ENCODE peak calls at places on chromosomes 1 and 21, in four cellular contexts. D, U, H and C are unnamed samples.

GRCh38 chr1:37410815-37411214 is 63.6 kb upstream of the ZC3H12A start:
- DNase-seq in D (peak), U (peak), H (no peak), C (peak)

GRCh38 chr1:180534199-180534598 is 24.6 kb upstream of the OVAAL start:
- DNase-seq in D (no peak), U (no peak), H (peak), C (no peak)

GRCh38 chr1:76465030-76465429 is 390.5 kb downstream of the ST6GALNAC3 start:
- DNase-seq in D (no peak), U (no peak), H (peak), C (peak)

GRCh38 chr1:218529691-218530310 is 184.7 kb downstream of the TGFB2 start:
- DNase-seq in D (peak), U (no peak), H (no peak), C (peak)

GRCh38 chr1:5532811-5533210 is 459.4 kb downstream of the NPHP4 start:
- DNase-seq in D (no peak), U (no peak), H (no peak), C (no peak)

GRCh38 chr1:89133747-89134146 is 7.8 kb upstream of the GBP2 start:
- DNase-seq in D (no peak), U (no peak), H (no peak), C (no peak)

GRCh38 chr1:97906567-97907228 is 14.1 kb downstream of the DPYD start:
- DNase-seq in D (peak), U (peak), H (peak), C (peak)

GRCh38 chr1:235018161-235018560 is 110.5 kb downstream of the TOMM20 start:
- DNase-seq in D (peak), U (peak), H (peak), C (peak)

GRCh38 chr1:21254335-21254951 is 35.8 kb downstream of the ECE1 start:
- DNase-seq in D (no peak), U (peak), H (peak), C (peak)

GRCh38 chr1:234111458-234112142 is 207.1 kb downstream of the SLC35F3 start:
- DNase-seq in D (peak), U (peak), H (peak), C (no peak)

GRCh38 chr1:10031461-10031860 is 1.3 kb upstream of the UBE4B start:
- DNase-seq in D (peak), U (peak), H (peak), C (peak)

GRCh38 chr1:107529511-107530149 is 388.8 kb downstream of the NTNG1 start:
- DNase-seq in D (peak), U (peak), H (peak), C (peak)

GRCh38 chr1:201625711-201626300 is 86.9 kb downstream of the NAV1 start:
- DNase-seq in D (no peak), U (no peak), H (no peak), C (no peak)

GRCh38 chr1:201622353-201622752 is 83.4 kb downstream of the NAV1 start:
- DNase-seq in D (no peak), U (no peak), H (no peak), C (no peak)

GRCh38 chr1:201624741-201625646 is 86.1 kb downstream of the NAV1 start:
- DNase-seq in D (peak), U (peak), H (peak), C (peak)

GRCh38 chr1:201619513-201619912 is 80.6 kb downstream of the NAV1 start:
- DNase-seq in D (no peak), U (no peak), H (no peak), C (no peak)

DNA sequence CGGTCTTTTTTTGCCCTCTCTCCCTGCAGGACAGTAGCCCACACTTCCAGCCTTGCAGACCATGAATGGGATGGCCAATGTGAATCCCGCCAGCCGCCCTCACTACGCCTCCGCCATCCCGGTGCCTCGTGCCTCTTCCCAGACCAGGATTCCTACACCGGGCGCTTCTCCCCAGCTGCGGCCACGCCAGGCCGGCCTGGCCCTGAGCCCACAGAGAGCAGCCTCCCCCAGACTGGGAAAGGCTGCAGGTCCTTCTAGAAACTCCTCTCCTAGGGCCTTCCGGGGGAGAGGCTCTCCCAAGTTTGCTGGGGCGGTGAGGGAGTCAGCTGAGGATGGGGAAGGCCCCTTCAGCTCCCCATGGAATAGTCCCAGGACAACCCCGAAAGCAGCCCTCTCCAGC is 83.9 kb downstream of the NAV1 start:
- DNase-seq in D (no peak), U (no peak), H (no peak), C (no peak)
- TF ChIP-seq CTCF in D (no peak), U (no peak), H (no peak), C (no peak)

GRCh38 chr1:232628335-232629214 is 1.4 kb downstream of the SIPA1L2 start:
- DNase-seq in D (peak), U (peak), H (peak), C (peak)

GRCh38 chr1:232630047-232630893 is at the start of gene SIPA1L2:
- DNase-seq in D (peak), U (peak), H (peak), C (peak)

GRCh38 chr1:232629250-232630046 is 485 bp downstream of the SIPA1L2 start:
- DNase-seq in D (peak), U (peak), H (no peak), C (peak)

GRCh38 chr1:232627645-232628334 is 2.1 kb downstream of the SIPA1L2 start:
- DNase-seq in D (peak), U (peak), H (peak), C (peak)

DNA sequence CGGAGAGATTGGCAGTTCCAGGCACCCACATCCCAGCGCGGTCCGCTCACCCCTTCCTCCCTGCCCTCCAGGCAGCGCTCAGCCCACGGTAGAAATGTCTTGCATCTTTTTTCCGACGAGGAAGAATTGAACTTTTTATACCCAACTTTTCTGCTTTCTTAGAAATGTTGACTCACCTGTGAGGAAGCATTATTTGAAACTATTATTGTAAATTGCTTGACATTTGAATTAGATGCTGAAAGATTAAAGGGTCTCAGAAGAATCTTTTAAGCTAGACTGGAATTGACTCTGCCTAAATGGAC is 912 bp upstream of the SIPA1L2 start:
- DNase-seq in D (no peak), U (no peak), H (no peak), C (no peak)
- H3K4me3 ChIP-seq in D (peak), U (peak), H (peak), C (peak)

GRCh38 chr21:21373969-21374368 is 375.8 kb downstream of the NCAM2 start:
- DNase-seq in D (no peak), U (peak), H (peak), C (no peak)
- TF ChIP-seq CTCF in D (peak), U (peak), H (peak), C (no peak)

DNA sequence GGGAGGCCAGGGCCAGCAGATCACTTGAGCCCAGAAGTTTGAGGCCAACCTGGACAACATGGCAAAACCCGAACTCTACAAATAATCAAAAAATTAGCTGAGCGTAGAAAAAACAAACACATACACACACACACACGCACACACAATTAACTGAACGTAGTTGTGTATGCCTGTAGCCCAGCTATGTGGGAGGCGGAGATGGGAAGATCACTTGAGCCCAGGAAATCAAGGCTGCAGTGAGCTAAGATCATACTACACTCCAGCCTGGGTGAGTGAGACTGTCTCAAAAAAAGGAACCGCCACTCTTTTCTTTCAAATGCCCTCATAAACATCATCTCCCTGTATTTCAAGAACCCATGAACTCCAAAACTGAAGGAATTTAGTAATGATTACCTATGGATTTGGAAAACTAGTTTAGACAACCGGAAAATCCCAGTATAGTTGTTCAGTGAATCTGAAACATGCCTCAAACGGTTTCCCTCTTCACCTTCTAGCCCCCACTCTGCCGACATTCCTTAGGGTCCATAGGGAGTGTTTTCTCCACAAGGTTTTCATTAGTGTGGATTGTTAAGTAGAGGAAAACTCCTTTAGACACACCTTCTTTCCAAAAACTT is 4.5 kb downstream of the TXNIP start:
- DNase-seq in D (no peak), U (no peak), H (no peak), C (no peak)
- H3K4me3 ChIP-seq in D (no peak), U (no peak), H (no peak), C (peak)

GRCh38 chr1:81559662-81560350 is 240.9 kb upstream of the ADGRL2 start:
- DNase-seq in D (peak), U (no peak), H (no peak), C (no peak)
- TF ChIP-seq CTCF in D (peak), U (peak), H (peak), C (peak)

GRCh38 chr1:153505576-153505975 is 30.2 kb downstream of the S100A6 start:
- DNase-seq in D (no peak), U (no peak), H (peak), C (no peak)

GRCh38 chr1:153503766-153504165 is 32.0 kb downstream of the S100A6 start:
- DNase-seq in D (no peak), U (no peak), H (no peak), C (no peak)

GRCh38 chr1:153507926-153508583 is 27.7 kb downstream of the S100A6 start:
- DNase-seq in D (no peak), U (no peak), H (no peak), C (no peak)

GRCh38 chr1:153506831-153507413 is 28.9 kb downstream of the S100A6 start:
- DNase-seq in D (peak), U (peak), H (peak), C (peak)

DNA sequence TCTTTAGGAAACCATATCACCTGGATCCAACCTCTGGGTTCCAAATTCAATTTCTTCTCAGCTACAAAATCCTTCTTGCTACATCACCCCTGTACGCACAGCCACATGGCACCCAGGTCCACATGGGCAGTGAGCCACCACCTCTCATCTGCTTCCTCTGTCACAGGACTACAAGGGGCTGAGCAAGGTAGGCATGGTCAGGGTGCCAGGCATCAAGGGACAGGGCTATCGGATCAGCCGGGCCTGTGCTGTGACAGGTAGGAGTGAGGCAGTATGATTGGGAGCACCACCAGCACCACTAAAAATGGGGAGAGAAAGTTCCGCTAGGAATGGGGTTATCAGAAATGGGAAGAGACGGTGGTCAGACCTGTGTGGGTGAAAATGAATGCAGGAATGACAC is 29.4 kb downstream of the S100A6 start:
- DNase-seq in D (no peak), U (no peak), H (no peak), C (no peak)
- H3K4me3 ChIP-seq in D (no peak), U (no peak), H (no peak), C (no peak)

GRCh38 chr1:54220004-54220811 is 20.2 kb downstream of the MRPL37 start:
- DNase-seq in D (no peak), U (peak), H (peak), C (peak)

GRCh38 chr1:54221113-54221834 is 21.3 kb downstream of the MRPL37 start:
- DNase-seq in D (no peak), U (no peak), H (no peak), C (no peak)

GRCh38 chr1:54221867-54222484 is 22.0 kb downstream of the MRPL37 start:
- DNase-seq in D (no peak), U (no peak), H (no peak), C (no peak)

GRCh38 chr1:54219688-54220003 is 19.7 kb downstream of the MRPL37 start:
- DNase-seq in D (no peak), U (no peak), H (no peak), C (peak)

GRCh38 chr1:54218883-54219687 is 19.1 kb downstream of the MRPL37 start:
- DNase-seq in D (no peak), U (no peak), H (peak), C (peak)
- TF ChIP-seq CTCF in D (no peak), U (peak), H (no peak), C (no peak)

GRCh38 chr1:203475012-203475981 is at the start of gene PRELP:
- DNase-seq in D (peak), U (no peak), H (peak), C (peak)
- H3K4me3 ChIP-seq in D (no peak), U (no peak), H (peak), C (no peak)

DNA sequence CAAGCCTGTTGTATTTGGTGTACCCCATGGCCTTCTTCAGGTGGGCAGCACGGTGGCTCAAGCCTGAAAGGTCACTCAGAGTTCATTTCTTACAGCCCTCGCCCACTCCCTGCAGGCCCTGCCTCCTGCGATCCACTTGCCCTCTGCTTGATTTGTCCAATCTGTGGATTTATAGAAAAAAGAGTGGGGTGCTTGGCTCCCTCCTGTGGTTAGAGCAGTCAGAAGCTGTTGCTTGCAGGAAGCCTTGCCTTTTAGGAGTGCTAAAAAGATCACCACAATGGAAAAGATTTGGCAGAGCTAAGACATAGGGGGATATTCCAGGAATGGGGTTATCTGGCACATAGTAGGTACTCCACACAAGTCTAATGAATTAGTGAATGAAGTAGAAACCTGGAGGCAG is 108.0 kb upstream of the TRABD2B start:
- DNase-seq in D (no peak), U (no peak), H (no peak), C (peak)
- TF ChIP-seq CTCF in D (peak), U (no peak), H (peak), C (peak)